ENCODE peak calls at places on chromosomes 12 and 14, in four cellular contexts. C is stomach, V is A549, F is transverse colon. M is an unnamed sample.

GRCh38 chr12:112848972-112849371 is 57.4 kb downstream of the RPH3A start:
- DNase-seq in F (no peak), C (no peak), V (no peak), M (no peak)

GRCh38 chr12:50232771-50233209 is 50.5 kb downstream of the LIMA1 start:
- DNase-seq in V (no peak), F (no peak), C (no peak), M (no peak)

GRCh38 chr12:102182635-102183034 is 15.0 kb downstream of the PMCH start:
- DNase-seq in C (no peak), V (no peak), F (no peak), M (no peak)

GRCh38 chr14:32366995-32367394 is 37.9 kb downstream of the AKAP6 start:
- DNase-seq in F (no peak), V (no peak), C (no peak), M (no peak)

GRCh38 chr14:81178063-81178462 is 42.7 kb downstream of the GTF2A1 start:
- DNase-seq in V (no peak), C (no peak), F (no peak), M (no peak)

GRCh38 chr14:66228267-66228970 is 257.8 kb upstream of the CCDC196 start:
- DNase-seq in V (no peak), F (no peak), C (no peak), M (no peak)

GRCh38 chr12:114913871-114914801 is 230.2 kb upstream of the TBX3 start:
- DNase-seq in F (no peak), C (no peak), V (peak; percentile 44), M (no peak)

GRCh38 chr12:90062799-90063198 is 354.2 kb upstream of the ATP2B1 start:
- DNase-seq in C (no peak), F (no peak), V (no peak), M (no peak)

GRCh38 chr14:101198398-101199027 is 295.0 kb upstream of the RTL1 start:
- DNase-seq in F (no peak), C (peak; percentile 21), V (no peak), M (peak; percentile 64)

GRCh38 chr12:41521872-41522379 is 333.8 kb downstream of the PDZRN4 start:
- DNase-seq in F (no peak), C (no peak), V (no peak), M (no peak)

GRCh38 chr14:92088494-92088893 is 17.9 kb downstream of the ATXN3 start:
- DNase-seq in V (no peak), C (no peak), F (no peak), M (no peak)

GRCh38 chr14:67285876-67286452 is 44.7 kb downstream of the PALS1 start:
- DNase-seq in V (peak; percentile 30), F (no peak), C (no peak), M (no peak)

DNA sequence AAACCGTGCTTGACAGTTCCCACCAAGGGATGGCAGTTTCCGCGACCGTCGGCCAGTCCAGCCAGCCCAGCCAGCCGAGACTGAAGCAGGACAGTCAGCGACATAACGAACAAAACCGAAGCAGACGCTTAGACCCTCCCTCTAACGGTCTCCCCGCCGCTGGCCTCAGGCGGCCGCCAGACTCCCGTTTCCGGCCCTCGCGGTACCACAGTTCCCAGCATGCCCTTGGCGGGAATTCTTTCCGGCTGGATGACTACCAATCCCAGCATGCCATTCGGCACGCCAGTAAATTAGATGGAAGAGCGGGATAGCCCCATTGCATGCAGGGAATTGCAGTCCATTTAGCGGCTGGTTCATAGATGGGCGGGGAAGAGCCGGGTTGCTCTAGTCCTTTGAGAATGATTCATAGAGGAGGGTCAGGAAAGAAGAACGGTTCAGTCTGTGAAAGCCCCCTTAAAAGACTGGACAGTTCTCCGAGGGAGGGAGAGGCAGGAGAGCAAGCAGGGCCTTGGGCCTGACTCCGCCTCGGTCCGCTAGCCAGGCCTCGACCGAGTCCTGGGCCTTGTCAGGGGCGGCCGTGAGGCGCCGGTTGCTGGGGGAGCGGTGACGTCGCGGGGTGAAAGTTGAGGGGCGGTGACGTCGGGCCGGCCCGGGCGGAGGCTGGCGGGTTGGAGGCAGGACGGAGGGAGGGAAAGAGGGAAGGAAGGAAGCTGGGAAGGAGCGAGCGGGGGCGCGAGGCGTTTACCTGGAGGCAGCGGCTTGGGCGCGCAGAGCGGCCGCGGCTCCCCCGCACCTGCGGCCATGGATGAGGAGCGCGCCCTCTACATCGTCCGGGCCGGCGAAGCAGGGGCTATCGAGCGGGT is at the start of gene RIC8B:
- DNase-seq in C (peak; percentile 95), V (peak; percentile 98), F (peak; percentile 96), M (peak; percentile 99)
- TF ChIP-seq POLR2A in C (no peak), V (peak; percentile 94), F (peak; percentile 76), M (no peak)

DNA sequence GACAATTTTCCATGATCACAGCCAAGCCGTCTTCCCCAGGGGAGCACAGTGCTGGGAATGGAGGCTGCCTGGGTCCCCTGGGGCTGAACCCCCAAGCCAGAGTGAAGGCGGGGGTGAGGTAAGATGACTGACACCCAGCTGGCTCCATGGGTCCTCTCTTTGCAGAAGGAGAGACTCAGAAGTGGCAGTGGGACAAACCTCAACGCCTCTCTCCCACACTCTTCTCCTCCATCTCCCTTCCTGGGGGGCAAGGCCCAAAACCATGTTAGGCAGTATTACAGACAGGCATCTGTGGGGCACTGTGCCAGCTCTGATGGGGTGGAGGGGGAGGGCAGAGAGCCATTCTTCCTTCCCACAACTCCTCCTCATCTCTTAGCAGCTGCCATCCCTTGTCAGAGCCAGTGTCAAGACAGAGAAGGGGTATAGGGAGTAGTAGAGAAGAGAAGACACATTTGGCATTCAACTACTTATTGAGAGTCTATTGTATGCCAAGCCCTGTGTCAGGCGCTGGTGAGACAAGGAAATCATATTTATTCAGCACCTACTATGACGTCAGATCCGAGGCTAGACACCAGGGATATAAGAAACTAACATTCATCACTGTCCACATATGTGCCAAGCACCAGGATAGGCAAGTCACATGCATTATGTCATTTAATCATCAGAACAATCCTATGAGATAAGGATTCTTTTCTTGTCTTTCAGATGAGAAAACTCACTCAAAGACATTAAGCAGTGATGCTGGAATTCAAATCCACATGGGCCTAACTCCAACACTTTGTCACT is 3.5 kb downstream of the ITGA7 start:
- DNase-seq in C (no peak), V (no peak), F (no peak), M (no peak)
- H3K4me3 ChIP-seq in C (peak overlapping the region; percentile 68), V (no peak overlapping the region), F (no peak overlapping the region), M (no peak overlapping the region)

GRCh38 chr14:95784137-95784536 is 70.2 kb upstream of the TCL1A start:
- DNase-seq in V (no peak), F (no peak), C (no peak), M (no peak)
- TF ChIP-seq POLR2A in V (no peak), F (no peak), C (no peak), M (no peak)

DNA sequence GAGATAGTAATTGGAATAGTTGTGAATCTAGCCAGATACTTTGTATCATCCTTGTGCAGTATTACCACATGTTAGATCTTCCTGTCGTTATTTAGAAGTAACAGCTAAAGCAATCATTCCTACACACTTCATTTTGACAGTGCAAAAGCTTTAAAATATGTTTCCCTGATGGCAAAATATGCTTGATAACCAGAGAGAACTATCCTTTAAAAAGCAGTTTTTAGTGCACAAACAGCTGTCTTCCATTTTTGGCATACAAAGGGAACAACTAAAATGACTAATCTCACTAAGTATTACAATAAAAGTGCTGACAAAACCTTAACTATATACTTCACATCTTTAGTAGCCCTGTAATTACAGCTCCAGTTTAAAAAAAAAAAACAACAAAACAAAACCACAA is 149.6 kb upstream of the SLC38A2 start:
- DNase-seq in V (no peak), C (no peak), F (no peak), M (no peak)
- H3K4me3 ChIP-seq in V (no peak overlapping the region), C (no peak overlapping the region), F (no peak overlapping the region), M (no peak overlapping the region)

DNA sequence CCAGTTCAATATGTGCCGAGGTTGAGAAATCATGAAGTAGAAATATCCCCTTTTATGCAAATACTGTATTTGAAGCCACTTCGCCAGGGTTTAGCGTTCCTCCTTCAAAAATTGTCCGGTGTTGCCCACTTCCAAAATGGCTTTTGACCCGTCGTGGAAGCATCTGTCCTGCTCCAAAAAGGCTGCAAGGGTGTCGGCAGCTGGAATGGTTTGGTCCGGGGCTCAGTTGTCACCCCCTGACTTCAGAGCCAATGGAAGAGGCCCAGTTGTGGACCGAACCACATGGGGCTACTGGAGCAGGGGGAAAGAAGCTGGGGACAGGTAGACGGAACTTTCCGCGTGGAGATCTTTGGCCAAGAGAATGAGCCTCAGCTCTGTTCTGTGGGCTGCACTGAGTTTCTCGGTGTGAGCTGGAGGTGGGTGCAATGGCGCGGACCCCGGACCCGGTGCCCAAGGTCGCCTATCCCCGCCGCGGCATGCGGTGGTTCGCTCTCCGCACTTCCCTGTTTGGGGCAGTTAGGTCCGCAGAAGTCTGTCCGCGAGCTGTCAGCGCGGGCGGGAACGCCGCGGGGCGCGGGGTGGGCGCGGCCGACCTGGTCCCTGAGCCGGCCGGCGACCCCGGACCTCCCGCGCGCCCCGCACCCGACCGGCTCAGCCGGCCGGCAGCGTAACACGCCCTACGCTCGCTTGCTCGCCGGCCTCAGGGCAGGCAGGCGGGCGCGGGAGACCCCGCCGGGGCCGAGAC is at the start of gene ANKRD13A:
- DNase-seq in V (peak; percentile 90), F (peak; percentile 91), C (peak; percentile 88), M (peak; percentile 94)
- TF ChIP-seq POLR2A in V (peak; percentile 67), F (peak; percentile 69), C (no peak), M (peak; percentile 94)

GRCh38 chr12:25811656-25812126 is 146.8 kb upstream of the RASSF8 start:
- DNase-seq in F (no peak), C (no peak), V (peak; percentile 13), M (no peak)

GRCh38 chr12:25808604-25809003 is 149.9 kb upstream of the RASSF8 start:
- DNase-seq in F (no peak), C (no peak), V (no peak), M (no peak)

GRCh38 chr12:25810683-25811082 is 147.8 kb upstream of the RASSF8 start:
- DNase-seq in V (no peak), C (no peak), F (no peak), M (no peak)

GRCh38 chr12:25813843-25814242 is 144.6 kb upstream of the RASSF8 start:
- DNase-seq in C (no peak), F (no peak), V (no peak), M (no peak)

GRCh38 chr12:25812295-25812694 is 146.2 kb upstream of the RASSF8 start:
- DNase-seq in C (no peak), V (no peak), F (no peak), M (no peak)
- H3K4me3 ChIP-seq in C (no peak overlapping the region), V (no peak overlapping the region), F (no peak overlapping the region), M (no peak overlapping the region)

DNA sequence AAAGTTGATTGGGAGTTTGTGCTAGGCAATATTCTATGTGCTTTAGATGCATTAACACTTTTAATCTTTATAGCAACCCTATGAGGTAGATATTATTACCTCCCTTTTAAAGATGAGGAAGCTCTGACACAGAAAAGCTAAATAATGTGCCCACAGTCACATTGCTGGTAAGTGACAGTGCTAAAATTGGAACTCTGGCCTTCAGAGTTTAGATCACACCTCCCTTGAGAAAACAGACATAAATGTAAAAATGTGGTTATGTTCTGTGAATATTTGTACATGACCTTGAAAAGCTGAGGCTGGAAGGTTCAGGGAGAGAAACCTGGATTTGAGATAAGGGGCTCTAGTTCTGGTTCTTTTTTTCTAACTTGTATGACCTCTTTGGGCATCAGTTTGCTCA is 1.9 kb downstream of the ABHD4 start:
- DNase-seq in F (no peak), V (no peak), C (no peak), M (no peak)
- TF ChIP-seq POLR2A in F (no peak), V (no peak), C (no peak), M (no peak)

GRCh38 chr12:55682087-55682796 is 25.5 kb downstream of the ITGA7 start:
- DNase-seq in F (no peak), C (no peak), V (peak; percentile 23), M (no peak)
- H3K4me3 ChIP-seq in F (peak overlapping the region; percentile 43), C (peak overlapping the region; percentile 33), V (peak overlapping the region; percentile 52), M (no peak overlapping the region)